ENCODE peak calls at places on chromosomes 4 and X, in four cellular contexts. One of them, this sample, is unnamed.

GRCh38 chr4:123699823-123700822 is 303.5 kb downstream of the SPRY1 start:
- DNase-seq in kidney: no peak
- DNase-seq in fibroblast of lung: peak; percentile 98
- DNase-seq in CD8-positive, alpha-beta T cell: no peak
- DNase-seq in this sample: no peak

GRCh38 chrX:14997271-14997670 is 124.0 kb downstream of the MOSPD2 start:
- DNase-seq in kidney: no peak
- DNase-seq in fibroblast of lung: no peak
- DNase-seq in CD8-positive, alpha-beta T cell: no peak
- DNase-seq in this sample: no peak

GRCh38 chr4:147056951-147057630 is 111.4 kb upstream of the TTC29 start:
- DNase-seq in kidney: no peak
- DNase-seq in fibroblast of lung: peak; percentile 39
- DNase-seq in CD8-positive, alpha-beta T cell: no peak
- DNase-seq in this sample: no peak

GRCh38 chr4:70704333-70705145 is 16.2 kb downstream of the UTP3 start:
- DNase-seq in kidney: peak; percentile 95
- DNase-seq in fibroblast of lung: peak; percentile 81
- DNase-seq in CD8-positive, alpha-beta T cell: peak; percentile 54
- DNase-seq in this sample: peak; percentile 88

GRCh38 chr4:183875251-183875825 is 29.8 kb upstream of the STOX2 start:
- DNase-seq in kidney: no peak
- DNase-seq in fibroblast of lung: no peak
- DNase-seq in CD8-positive, alpha-beta T cell: no peak
- DNase-seq in this sample: no peak

GRCh38 chrX:152601848-152602616 is 35.7 kb upstream of the GABRQ start:
- DNase-seq in kidney: no peak
- DNase-seq in fibroblast of lung: peak; percentile 66
- DNase-seq in CD8-positive, alpha-beta T cell: no peak
- DNase-seq in this sample: peak; percentile 7

GRCh38 chr4:54093609-54094240 is 6.2 kb upstream of the GSX2 start:
- DNase-seq in kidney: no peak
- DNase-seq in fibroblast of lung: no peak
- DNase-seq in CD8-positive, alpha-beta T cell: no peak
- DNase-seq in this sample: no peak

GRCh38 chr4:138007572-138007971 is 234.6 kb downstream of the SLC7A11 start:
- DNase-seq in kidney: no peak
- DNase-seq in fibroblast of lung: peak; percentile 8
- DNase-seq in CD8-positive, alpha-beta T cell: no peak
- DNase-seq in this sample: no peak

GRCh38 chr4:77047037-77047436 is 28.8 kb downstream of the CCNI start:
- DNase-seq in kidney: no peak
- DNase-seq in fibroblast of lung: peak; percentile 30
- DNase-seq in CD8-positive, alpha-beta T cell: no peak
- DNase-seq in this sample: no peak

GRCh38 chr4:139084425-139085093 is 69.0 kb downstream of the NOCT start:
- DNase-seq in kidney: no peak
- DNase-seq in fibroblast of lung: no peak
- DNase-seq in CD8-positive, alpha-beta T cell: no peak
- DNase-seq in this sample: peak; percentile 86

GRCh38 chr4:139082750-139083532 is 67.4 kb downstream of the NOCT start:
- DNase-seq in kidney: peak; percentile 97
- DNase-seq in fibroblast of lung: peak; percentile 98
- DNase-seq in CD8-positive, alpha-beta T cell: peak; percentile 90
- DNase-seq in this sample: peak; percentile 89

GRCh38 chr4:139085141-139085540 is 69.6 kb downstream of the NOCT start:
- DNase-seq in kidney: no peak
- DNase-seq in fibroblast of lung: peak; percentile 16
- DNase-seq in CD8-positive, alpha-beta T cell: no peak
- DNase-seq in this sample: no peak

GRCh38 chr4:139078926-139079325 is 63.3 kb downstream of the NOCT start:
- DNase-seq in kidney: no peak
- DNase-seq in fibroblast of lung: no peak
- DNase-seq in CD8-positive, alpha-beta T cell: no peak
- DNase-seq in this sample: no peak

GRCh38 chr4:139083533-139084424 is 68.2 kb downstream of the NOCT start:
- DNase-seq in kidney: peak; percentile 98
- DNase-seq in fibroblast of lung: peak; percentile 94
- DNase-seq in CD8-positive, alpha-beta T cell: peak; percentile 80
- DNase-seq in this sample: peak; percentile 67
- TF ChIP-seq CTCF in kidney: peak; percentile 2
- TF ChIP-seq CTCF in fibroblast of lung: peak; percentile 14
- TF ChIP-seq CTCF in CD8-positive, alpha-beta T cell: peak; percentile 18
- TF ChIP-seq CTCF in this sample: no peak

GRCh38 chrX:7852166-7852565 is 9.2 kb downstream of the VCX start:
- DNase-seq in kidney: no peak
- DNase-seq in fibroblast of lung: no peak
- DNase-seq in CD8-positive, alpha-beta T cell: no peak
- DNase-seq in this sample: no peak
- TF ChIP-seq CTCF in kidney: no peak
- TF ChIP-seq CTCF in fibroblast of lung: no peak
- TF ChIP-seq CTCF in CD8-positive, alpha-beta T cell: no peak
- TF ChIP-seq CTCF in this sample: no peak

GRCh38 chr4:189436207-189436606 is 504.5 kb upstream of the FRG1 start:
- DNase-seq in kidney: no peak
- DNase-seq in fibroblast of lung: no peak
- DNase-seq in CD8-positive, alpha-beta T cell: no peak
- DNase-seq in this sample: no peak
- TF ChIP-seq CTCF in kidney: no peak
- TF ChIP-seq CTCF in fibroblast of lung: no peak
- TF ChIP-seq CTCF in CD8-positive, alpha-beta T cell: no peak
- TF ChIP-seq CTCF in this sample: no peak

GRCh38 chr4:154018659-154019058 is 229.8 kb upstream of the SFRP2 start:
- DNase-seq in kidney: no peak
- DNase-seq in fibroblast of lung: no peak
- DNase-seq in CD8-positive, alpha-beta T cell: peak; percentile 14
- DNase-seq in this sample: peak; percentile 22
- TF ChIP-seq CTCF in kidney: no peak
- TF ChIP-seq CTCF in fibroblast of lung: no peak
- TF ChIP-seq CTCF in CD8-positive, alpha-beta T cell: no peak
- TF ChIP-seq CTCF in this sample: peak; percentile 21

DNA sequence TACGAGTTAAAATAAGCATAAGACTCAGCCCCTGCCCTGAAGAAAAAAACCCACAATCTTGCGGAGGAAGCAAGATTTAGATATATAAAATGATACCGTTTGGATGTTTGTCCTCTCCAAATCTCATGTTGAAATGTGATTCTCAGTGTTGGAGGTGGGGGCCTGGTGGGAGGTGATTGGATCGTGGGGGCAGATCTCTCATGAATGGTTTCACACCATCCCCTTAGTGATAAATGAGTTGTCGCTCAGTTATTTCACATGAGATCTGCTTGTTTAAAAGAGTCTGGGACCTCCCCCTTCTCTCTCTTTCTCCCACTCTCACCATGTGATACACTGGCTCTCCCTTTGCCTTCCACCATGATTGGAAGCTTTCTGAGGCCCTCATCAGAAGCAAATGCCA is 28.6 kb downstream of the EFHC2 start:
- DNase-seq in kidney: no peak
- DNase-seq in fibroblast of lung: no peak
- DNase-seq in CD8-positive, alpha-beta T cell: no peak
- DNase-seq in this sample: no peak
- TF ChIP-seq CTCF in kidney: no peak
- TF ChIP-seq CTCF in fibroblast of lung: no peak
- TF ChIP-seq CTCF in CD8-positive, alpha-beta T cell: no peak
- TF ChIP-seq CTCF in this sample: no peak

DNA sequence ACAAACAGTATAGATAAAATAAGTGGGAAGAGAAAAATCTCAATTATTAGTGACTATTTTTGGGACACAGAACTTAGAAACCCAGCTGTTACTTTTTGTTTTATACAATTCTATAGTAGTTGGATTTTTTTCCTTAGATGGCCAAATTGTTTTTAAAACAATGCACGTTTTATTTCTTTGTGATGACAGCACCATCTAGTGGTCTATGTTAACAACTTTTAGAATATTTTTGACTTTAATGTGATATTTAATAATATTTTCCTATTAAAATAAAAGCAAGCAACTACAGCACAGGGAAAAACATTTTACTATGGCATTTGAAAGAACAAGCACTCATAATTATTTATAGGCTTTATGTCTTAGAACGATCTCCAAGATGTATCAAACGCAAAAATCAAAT is 5.6 kb upstream of the SMIM31 start:
- DNase-seq in kidney: no peak
- DNase-seq in fibroblast of lung: peak; percentile 8
- DNase-seq in CD8-positive, alpha-beta T cell: no peak
- DNase-seq in this sample: no peak
- TF ChIP-seq CTCF in kidney: peak; percentile 35
- TF ChIP-seq CTCF in fibroblast of lung: no peak
- TF ChIP-seq CTCF in CD8-positive, alpha-beta T cell: no peak
- TF ChIP-seq CTCF in this sample: peak; percentile 52

DNA sequence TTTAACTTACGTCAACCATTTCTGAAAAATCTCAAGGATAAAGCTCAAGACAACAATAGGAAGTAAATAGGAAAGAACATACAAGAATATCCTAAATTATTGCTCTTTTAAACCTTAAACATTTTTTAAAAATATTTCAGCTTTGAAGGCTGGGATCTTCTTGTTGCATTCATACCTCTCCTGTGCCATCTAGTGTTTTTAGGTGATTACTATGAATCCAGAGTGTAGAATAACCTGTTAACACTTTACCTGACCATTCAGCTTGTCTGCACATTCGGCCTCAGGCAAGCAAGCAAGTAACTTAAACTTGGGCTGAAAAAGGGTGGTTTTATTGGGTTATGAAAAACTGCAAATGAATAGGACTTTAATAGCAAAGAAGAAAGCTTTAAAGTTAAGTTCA is 507.8 kb upstream of the INTU start:
- DNase-seq in kidney: no peak
- DNase-seq in fibroblast of lung: peak; percentile 23
- DNase-seq in CD8-positive, alpha-beta T cell: no peak
- DNase-seq in this sample: no peak
- TF ChIP-seq CTCF in kidney: no peak
- TF ChIP-seq CTCF in fibroblast of lung: no peak
- TF ChIP-seq CTCF in CD8-positive, alpha-beta T cell: no peak
- TF ChIP-seq CTCF in this sample: no peak

GRCh38 chr4:74374128-74374527 is 9.2 kb downstream of the EREG start:
- DNase-seq in kidney: no peak
- DNase-seq in fibroblast of lung: no peak
- DNase-seq in CD8-positive, alpha-beta T cell: no peak
- DNase-seq in this sample: no peak

GRCh38 chr4:74374561-74375327 is 9.8 kb downstream of the EREG start:
- DNase-seq in kidney: no peak
- DNase-seq in fibroblast of lung: peak; percentile 87
- DNase-seq in CD8-positive, alpha-beta T cell: no peak
- DNase-seq in this sample: no peak

GRCh38 chr4:74369860-74370259 is 4.9 kb downstream of the EREG start:
- DNase-seq in kidney: no peak
- DNase-seq in fibroblast of lung: no peak
- DNase-seq in CD8-positive, alpha-beta T cell: no peak
- DNase-seq in this sample: no peak

GRCh38 chr4:74367656-74368055 is 2.7 kb downstream of the EREG start:
- DNase-seq in kidney: no peak
- DNase-seq in fibroblast of lung: no peak
- DNase-seq in CD8-positive, alpha-beta T cell: no peak
- DNase-seq in this sample: no peak

DNA sequence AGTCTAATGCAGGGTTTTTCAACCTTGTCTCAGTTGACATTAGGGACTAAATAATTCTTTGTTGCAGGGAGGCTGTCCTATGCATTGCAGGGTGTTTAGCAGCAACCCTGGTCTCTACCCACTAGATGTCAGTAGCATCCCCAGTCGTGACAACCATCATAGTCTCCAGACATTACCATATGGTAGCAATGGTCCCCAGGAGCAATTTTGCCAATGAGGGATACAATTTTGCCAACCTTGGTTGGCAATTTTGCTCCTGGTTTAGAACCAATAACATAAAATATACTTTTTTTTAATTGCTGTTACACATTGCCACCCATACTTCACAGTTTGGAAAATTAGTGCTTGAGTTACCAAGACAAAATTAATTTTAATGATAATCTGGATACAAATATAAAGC is 6.0 kb downstream of the EREG start:
- DNase-seq in kidney: no peak
- DNase-seq in fibroblast of lung: peak; percentile 39
- DNase-seq in CD8-positive, alpha-beta T cell: no peak
- DNase-seq in this sample: peak; percentile 29
- TF ChIP-seq CTCF in kidney: peak; percentile 29
- TF ChIP-seq CTCF in fibroblast of lung: peak; percentile 88
- TF ChIP-seq CTCF in CD8-positive, alpha-beta T cell: peak; percentile 53
- TF ChIP-seq CTCF in this sample: peak; percentile 70

GRCh38 chrX:115679460-115679859 is 118.5 kb downstream of the PLS3 start:
- DNase-seq in kidney: no peak
- DNase-seq in fibroblast of lung: peak; percentile 28
- DNase-seq in CD8-positive, alpha-beta T cell: no peak
- DNase-seq in this sample: no peak
- TF ChIP-seq CTCF in kidney: no peak
- TF ChIP-seq CTCF in fibroblast of lung: peak; percentile 41
- TF ChIP-seq CTCF in CD8-positive, alpha-beta T cell: no peak
- TF ChIP-seq CTCF in this sample: peak; percentile 27

This sample was measured in nephron progenitor cell.